ENCODE peak calls at places on chromosomes 1 and 21, in seven cellular contexts. C, R, M, I, E, Q and X are unnamed samples.

GRCh38 chr1:229060140-229060539 is 210.8 kb upstream of the RAB4A start:
- DNase-seq in R (no peak), M (no peak), E (no peak), I (no peak), C (no peak), Q (no peak), X (no peak)

GRCh38 chr1:16984717-16985116 is 4.3 kb upstream of the MFAP2 start:
- DNase-seq in E (no peak), I (no peak), M (no peak), R (peak; percentile 84), Q (no peak), C (no peak), X (no peak)

GRCh38 chr1:186945146-186945545 is 116.4 kb downstream of the PLA2G4A start:
- DNase-seq in I (no peak), C (no peak), R (no peak), Q (no peak), M (no peak), E (no peak), X (no peak)

GRCh38 chr1:9037476-9038337 is 11.5 kb upstream of the SLC2A7 start:
- DNase-seq in R (no peak), I (no peak), C (peak; percentile 76), E (no peak), Q (no peak), M (no peak), X (peak; percentile 69)

GRCh38 chr1:234977891-234978396 is 150.7 kb downstream of the TOMM20 start:
- DNase-seq in I (no peak), R (no peak), Q (no peak), C (no peak), M (peak; percentile 31), E (no peak), X (no peak)

GRCh38 chr1:155125946-155126493 is 1.7 kb upstream of the EFNA1 start:
- DNase-seq in M (no peak), I (no peak), Q (no peak), C (no peak), R (peak; percentile 71), E (no peak), X (no peak)

GRCh38 chr1:109996476-109996875 is 11.9 kb downstream of the AHCYL1 start:
- DNase-seq in I (no peak), R (no peak), E (no peak), M (no peak), Q (no peak), C (no peak), X (no peak)

GRCh38 chr21:39136711-39137110 is 46.5 kb downstream of the PSMG1 start:
- DNase-seq in R (no peak), I (no peak), M (no peak), C (no peak), Q (no peak), E (no peak), X (no peak)

GRCh38 chr1:35931424-35932157 is 686 bp downstream of the AGO3 start:
- DNase-seq in I (no peak), E (no peak), Q (no peak), M (no peak), C (no peak), R (peak; percentile 64), X (no peak)

GRCh38 chr1:97986041-97987005 is 65.5 kb upstream of the DPYD start:
- DNase-seq in C (no peak), E (no peak), M (no peak), Q (no peak), I (no peak), R (no peak), X (no peak)

GRCh38 chr21:45818904-45819285 is 162.7 kb upstream of the COL6A1 start:
- DNase-seq in I (peak; percentile 84), M (no peak), Q (peak; percentile 61), E (peak; percentile 25), R (no peak), C (no peak), X (peak; percentile 72)

GRCh38 chr1:243510928-243511327 is 255.1 kb downstream of the SDCCAG8 start:
- DNase-seq in I (no peak), E (no peak), R (no peak), Q (no peak), C (no peak), M (no peak), X (no peak)

GRCh38 chr21:41559658-41560599 is 52.0 kb upstream of the TMPRSS2 start:
- DNase-seq in C (no peak), M (peak; percentile 11), Q (peak; percentile 81), E (no peak), R (no peak), I (no peak), X (peak; percentile 79)

GRCh38 chr1:87603636-87604035 is 275.0 kb downstream of the LMO4 start:
- DNase-seq in I (no peak), M (no peak), R (no peak), C (no peak), E (no peak), Q (no peak), X (no peak)

GRCh38 chr1:65788762-65789161 is 3.9 kb upstream of the PDE4B start:
- DNase-seq in Q (no peak), C (no peak), I (no peak), R (no peak), M (no peak), E (no peak), X (no peak)

GRCh38 chr1:221419513-221420088 is 322.3 kb downstream of the DUSP10 start:
- DNase-seq in Q (peak; percentile 57), E (no peak), C (no peak), R (no peak), I (no peak), M (no peak), X (no peak)

GRCh38 chr1:181097242-181097641 is 8.7 kb downstream of the IER5 start:
- DNase-seq in Q (no peak), E (no peak), M (no peak), C (no peak), I (no peak), R (no peak), X (no peak)

GRCh38 chr1:56995414-56996100 is 29.7 kb upstream of the C8B start:
- DNase-seq in C (no peak), E (no peak), M (no peak), R (no peak), I (no peak), Q (no peak), X (no peak)

GRCh38 chr1:174999926-175000696 is at the start of gene CACYBP:
- DNase-seq in E (no peak), C (peak; percentile 53), R (no peak), M (no peak), Q (no peak), I (no peak), X (peak; percentile 58)

GRCh38 chr1:235460768-235461167 is 43.5 kb downstream of the B3GALNT2 start:
- DNase-seq in E (no peak), C (no peak), M (no peak), Q (no peak), I (no peak), R (no peak), X (no peak)

GRCh38 chr1:206050655-206051235 is 2.2 kb upstream of the RHEX start:
- DNase-seq in R (no peak), M (no peak), Q (no peak), C (peak; percentile 95), I (peak; percentile 36), E (no peak), X (peak; percentile 99)

GRCh38 chr1:9151326-9151860 is 22.5 kb upstream of the GPR157 start:
- DNase-seq in R (no peak), I (no peak), Q (no peak), C (no peak), M (no peak), E (no peak), X (no peak)

GRCh38 chr21:37593740-37594471 is 227.3 kb downstream of the DYRK1A start:
- DNase-seq in R (no peak), M (no peak), I (no peak), C (no peak), E (no peak), Q (no peak), X (no peak)

GRCh38 chr1:116279715-116280114 is 93.3 kb upstream of the ATP1A1 start:
- DNase-seq in Q (no peak), E (no peak), R (no peak), I (no peak), C (no peak), M (no peak), X (no peak)

GRCh38 chr1:218829143-218829542 is 344.5 kb upstream of the LYPLAL1 start:
- DNase-seq in R (no peak), M (no peak), C (no peak), I (no peak), Q (no peak), E (no peak), X (no peak)

GRCh38 chr1:11522400-11523235 is 43.7 kb downstream of the DISP3 start:
- DNase-seq in C (no peak), M (no peak), R (no peak), Q (no peak), E (no peak), I (no peak), X (no peak)

GRCh38 chr1:81224222-81224621 is 576.5 kb upstream of the ADGRL2 start:
- DNase-seq in M (no peak), R (no peak), I (no peak), C (no peak), E (no peak), Q (no peak), X (no peak)

GRCh38 chr21:14684071-14684470 is 138.0 kb upstream of the SAMSN1 start:
- DNase-seq in E (no peak), R (no peak), Q (no peak), C (peak; percentile 42), I (no peak), M (no peak), X (peak; percentile 60)

GRCh38 chr1:21871943-21872342 is 59.9 kb downstream of the LDLRAD2 start:
- DNase-seq in Q (no peak), C (no peak), E (no peak), R (peak; percentile 52), M (no peak), I (no peak), X (no peak)

GRCh38 chr1:114482585-114482984 is 28.4 kb downstream of the TRIM33 start:
- DNase-seq in Q (no peak), C (peak; percentile 64), E (no peak), R (no peak), I (no peak), M (no peak), X (peak; percentile 70)

GRCh38 chr1:244802041-244802440 is 33.4 kb upstream of the COX20 start:
- DNase-seq in Q (no peak), C (no peak), I (no peak), E (no peak), R (no peak), M (no peak), X (no peak)